ENCODE peak calls at places on chromosomes 4 and X, in five cellular contexts. N, C, T, E and B are unnamed samples.

GRCh38 chrX:135086197-135086854 is 34.0 kb downstream of the ETDB start:
- DNase-seq in N (peak), C (no peak), T (peak), E (no peak), B (no peak)

GRCh38 chr4:147991543-147992295 is 259.8 kb downstream of the ARHGAP10 start:
- DNase-seq in N (no peak), C (no peak), T (no peak), E (no peak), B (no peak)

GRCh38 chrX:97563531-97564133 is 679.9 kb downstream of the RPA4 start:
- DNase-seq in N (peak), C (peak), T (no peak), E (no peak), B (peak)

GRCh38 chr4:3310301-3311094 is 17.7 kb downstream of the RGS12 start:
- DNase-seq in N (no peak), C (no peak), T (no peak), E (no peak), B (no peak)

GRCh38 chrX:133415276-133416105 is at the start of gene GPC4:
- DNase-seq in N (no peak), C (no peak), T (no peak), E (no peak), B (no peak)

GRCh38 chr4:169443748-169444147 is 168.6 kb downstream of the NEK1 start:
- DNase-seq in N (no peak), C (no peak), T (no peak), E (no peak), B (no peak)

GRCh38 chr4:156505341-156505955 is 466.2 kb downstream of the PDGFC start:
- DNase-seq in N (peak), C (no peak), T (no peak), E (no peak), B (no peak)

GRCh38 chr4:183553601-183554345 is 48.9 kb downstream of the ING2 start:
- DNase-seq in N (no peak), C (no peak), T (no peak), E (no peak), B (no peak)